ENCODE peak calls at places on chromosome 6, in nine cellular contexts. I is GM12865, V is AG09309, X is uterus, C is ovary, L is heart left ventricle, O is left ventricle myocardium inferior, M is fibroblast of lung, G is cardiac muscle cell. J is an unnamed sample.

GRCh38 chr6:16857969-16858592 is 96.8 kb upstream of the ATXN1 start:
- DNase-seq in I (no peak), V (no peak), X (no peak), C (no peak), L (no peak), O (no peak), M (no peak), G (no peak), J (no peak)

GRCh38 chr6:121504227-121504626 is 68.8 kb downstream of the GJA1 start:
- DNase-seq in I (no peak), V (peak; percentile 76), X (no peak), C (no peak), L (no peak), O (no peak), M (peak; percentile 96), G (no peak), J (no peak)

GRCh38 chr6:143962644-143962929 is 45.5 kb downstream of the PLAGL1 start:
- DNase-seq in I (no peak), V (peak; percentile 58), X (peak; percentile 33), C (no peak), L (no peak), O (no peak), M (peak; percentile 50), G (no peak), J (peak; percentile 26)

GRCh38 chr6:34246563-34247391 is 2.0 kb downstream of the SMIM29 start:
- DNase-seq in I (peak; percentile 70), V (no peak), X (no peak), C (no peak), L (peak; percentile 61), O (no peak), M (no peak), G (peak; percentile 47), J (no peak)

GRCh38 chr6:146650799-146651481 is 52.2 kb downstream of the ADGB start:
- DNase-seq in I (peak; percentile 45), V (no peak), X (no peak), C (no peak), L (no peak), O (no peak), M (no peak), G (no peak), J (peak; percentile 3)

GRCh38 chr6:170174771-170175643 is 115.9 kb downstream of the DLL1 start:
- DNase-seq in I (no peak), V (no peak), X (no peak), C (peak; percentile 49), L (peak; percentile 61), O (no peak), M (no peak), G (no peak), J (no peak)

GRCh38 chr6:166678426-166678825 is 51.4 kb upstream of the RPS6KA2 start:
- DNase-seq in I (no peak), V (no peak), X (no peak), C (no peak), L (no peak), O (no peak), M (peak; percentile 82), G (no peak), J (no peak)

GRCh38 chr6:16816891-16817290 is 55.6 kb upstream of the ATXN1 start:
- DNase-seq in I (no peak), V (no peak), X (no peak), C (no peak), L (no peak), O (no peak), M (no peak), G (no peak), J (no peak)

GRCh38 chr6:169566319-169566718 is 135.5 kb downstream of the WDR27 start:
- DNase-seq in I (no peak), V (no peak), X (no peak), C (no peak), L (no peak), O (no peak), M (no peak), G (no peak), J (no peak)

GRCh38 chr6:55617272-55617671 is 38.3 kb upstream of the HMGCLL1 start:
- DNase-seq in I (peak; percentile 57), V (no peak), X (no peak), C (no peak), L (no peak), O (no peak), M (peak; percentile 25), G (peak; percentile 38), J (no peak)

GRCh38 chr6:169293196-169293595 is 39.5 kb upstream of the THBS2 start:
- DNase-seq in I (no peak), V (no peak), X (no peak), C (no peak), L (no peak), O (no peak), M (no peak), G (no peak), J (no peak)

GRCh38 chr6:136646377-136646776 is 96.2 kb upstream of the MAP7 start:
- DNase-seq in I (no peak), V (no peak), X (no peak), C (no peak), L (no peak), O (no peak), M (peak; percentile 64), G (peak; percentile 15), J (no peak)

GRCh38 chr6:169620171-169621125 is 81.4 kb downstream of the WDR27 start:
- DNase-seq in I (no peak), V (no peak), X (no peak), C (no peak), L (no peak), O (no peak), M (peak; percentile 83), G (no peak), J (no peak)

GRCh38 chr6:28648035-28648877 is 122.6 kb downstream of the GPX5 start:
- DNase-seq in I (peak; percentile 90), V (peak; percentile 24), X (peak; percentile 42), C (peak; percentile 51), L (no peak), O (no peak), M (peak; percentile 64), G (peak; percentile 80), J (peak; percentile 31)

GRCh38 chr6:143149771-143150170 is 89.1 kb downstream of the AIG1 start:
- DNase-seq in I (no peak), V (no peak), X (no peak), C (no peak), L (no peak), O (no peak), M (peak; percentile 78), G (no peak), J (no peak)

GRCh38 chr6:144139817-144140216 is 10.5 kb upstream of the STX11 start:
- DNase-seq in I (no peak), V (no peak), X (no peak), C (no peak), L (no peak), O (no peak), M (no peak), G (no peak), J (no peak)

GRCh38 chr6:165671222-165671715 is 8.2 kb upstream of the PDE10A start:
- DNase-seq in I (no peak), V (no peak), X (no peak), C (no peak), L (no peak), O (no peak), M (no peak), G (no peak), J (no peak)

GRCh38 chr6:139126255-139126654 is 8.6 kb upstream of the HECA start:
- DNase-seq in I (no peak), V (peak; percentile 87), X (no peak), C (no peak), L (no peak), O (no peak), M (peak; percentile 83), G (no peak), J (peak; percentile 62)

GRCh38 chr6:125747589-125748533 is 1.6 kb upstream of the HEY2 start:
- DNase-seq in I (peak; percentile 22), V (no peak), X (no peak), C (peak; percentile 65), L (peak; percentile 80), O (peak; percentile 51), M (no peak), G (peak; percentile 72), J (no peak)

GRCh38 chr6:105678516-105678915 is 275.6 kb upstream of the PREP start:
- DNase-seq in I (no peak), V (peak; percentile 51), X (no peak), C (no peak), L (no peak), O (no peak), M (peak; percentile 20), G (no peak), J (no peak)

GRCh38 chr6:35310265-35310831 is 12.7 kb downstream of the DEF6 start:
- DNase-seq in I (no peak), V (no peak), X (no peak), C (no peak), L (no peak), O (no peak), M (no peak), G (no peak), J (no peak)
- H3K4me3 ChIP-seq in I (no peak overlapping the region), V (no peak overlapping the region), X (no peak overlapping the region), C (no peak overlapping the region), L (no peak overlapping the region), O (no peak overlapping the region), M (no peak overlapping the region), G (no peak overlapping the region), J (no peak overlapping the region)

DNA sequence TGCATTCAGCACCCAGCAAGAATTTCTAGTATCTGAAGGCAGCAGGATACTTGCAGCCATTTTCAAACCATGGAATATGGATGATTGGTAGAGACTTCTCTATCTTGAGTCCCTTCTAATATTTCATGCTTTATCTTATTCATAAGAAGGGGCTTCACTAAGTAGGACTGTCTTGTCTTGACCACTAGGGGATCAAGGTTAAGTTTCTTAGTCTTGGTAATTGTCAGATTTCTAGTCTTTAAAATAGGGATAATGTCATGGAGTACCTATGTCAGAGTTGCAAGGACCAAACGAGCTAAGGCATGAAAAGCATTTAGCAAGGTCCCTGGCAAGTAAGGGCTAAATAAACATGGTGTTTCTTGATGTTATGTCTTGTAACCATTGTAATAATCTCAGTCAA is 68.5 kb upstream of the ESR1 start:
- DNase-seq in I (no peak), V (no peak), X (no peak), C (no peak), L (no peak), O (no peak), M (no peak), G (no peak), J (no peak)
- TF ChIP-seq CTCF in I (no peak), V (no peak), X (no peak), C (no peak), L (no peak), O (no peak), M (no peak), G (no peak), J (no peak)

GRCh38 chr6:18121580-18122127 is 823 bp downstream of the NHLRC1 start:
- DNase-seq in I (peak; percentile 65), V (no peak), X (peak; percentile 15), C (no peak), L (no peak), O (no peak), M (no peak), G (no peak), J (no peak)
- H3K4me3 ChIP-seq in I (peak overlapping the region; percentile 36), V (peak overlapping the region; percentile 35), X (no peak overlapping the region), C (peak overlapping the region; percentile 60), L (peak overlapping the region; percentile 74), O (peak overlapping the region; percentile 68), M (no peak overlapping the region), G (no peak overlapping the region), J (no peak overlapping the region)

DNA sequence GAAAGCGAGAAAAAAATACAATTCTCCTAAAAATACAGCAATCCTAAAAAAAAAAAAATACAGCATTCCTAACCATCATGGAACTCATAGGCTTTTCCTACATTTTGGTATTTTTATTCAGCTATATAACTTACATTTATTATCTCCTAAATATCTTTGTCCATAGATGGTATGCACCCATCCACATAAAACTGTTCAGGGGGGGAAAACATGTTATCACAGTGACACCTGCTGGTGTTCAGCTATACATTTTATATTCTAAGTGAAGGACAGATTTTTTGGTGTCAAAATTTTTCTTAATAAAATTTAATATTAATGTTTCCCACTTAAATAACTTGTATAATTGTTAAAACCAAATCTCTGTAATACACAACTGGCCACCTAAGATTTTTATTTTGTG is 58.0 kb downstream of the BLOC1S5 start:
- DNase-seq in I (peak; percentile 44), V (no peak), X (no peak), C (no peak), L (no peak), O (no peak), M (peak; percentile 29), G (peak; percentile 7), J (no peak)
- TF ChIP-seq CTCF in I (peak; percentile 35), V (peak; percentile 48), X (peak; percentile 48), C (peak; percentile 36), L (peak; percentile 65), O (peak; percentile 63), M (peak; percentile 39), G (peak; percentile 49), J (peak; percentile 47)

J was measured in BJ.